ENCODE peak calls at places on chromosomes 11 and 22, in seven cellular contexts. E is heart right ventricle; T is RWPE2; Y is CD8-positive, alpha-beta memory T cell; G is brain microvascular endothelial cell; Q is cardiac muscle cell; U is ovary. P is an unnamed sample. For H3K36me3, the result is how much of the 10 kb centered on the place peaks cover.

GRCh38 chr11:121131656-121132055 is 30.6 kb downstream of the TECTA start:
- DNase-seq in E (no peak), T (no peak), Q (no peak), Y (no peak), G (no peak), U (no peak), P (no peak)

GRCh38 chr11:84089072-84090057 is 803.2 kb upstream of the CCDC90B start:
- DNase-seq in Y (no peak), E (peak), Q (peak), T (no peak), G (no peak), U (no peak), P (no peak)

GRCh38 chr11:99370557-99371200 is 349.9 kb downstream of the CNTN5 start:
- DNase-seq in T (no peak), Y (no peak), Q (peak), G (peak), E (peak), U (no peak), P (peak)

GRCh38 chr11:83508804-83509203 is 222.6 kb upstream of the CCDC90B start:
- DNase-seq in G (no peak), Q (no peak), U (no peak), T (no peak), Y (no peak), E (no peak), P (no peak)

GRCh38 chr22:23109441-23109978 is 32.3 kb downstream of the RSPH14 start:
- DNase-seq in G (no peak), Q (no peak), Y (no peak), T (no peak), E (no peak), U (no peak), P (no peak)

GRCh38 chr11:66363805-66364535 is 7.6 kb downstream of the SLC29A2 start:
- DNase-seq in U (no peak), Y (peak), Q (peak), E (no peak), T (no peak), G (no peak), P (no peak)

GRCh38 chr11:119832536-119832935 is 103.5 kb upstream of the NECTIN1 start:
- DNase-seq in Q (peak), G (peak), U (peak), Y (no peak), E (peak), T (no peak), P (peak)

GRCh38 chr11:35190804-35191348 is 51.9 kb downstream of the CD44 start:
- DNase-seq in Q (peak), T (no peak), U (no peak), G (no peak), Y (no peak), E (no peak), P (no peak)

GRCh38 chr11:86818466-86819282 is 18.3 kb downstream of the PRSS23 start:
- DNase-seq in Q (peak), T (no peak), E (peak), G (no peak), Y (peak), U (no peak), P (peak)

GRCh38 chr11:75031224-75031753 is 42.6 kb downstream of the NEU3 start:
- DNase-seq in G (peak), Y (no peak), T (no peak), Q (peak), E (no peak), U (no peak), P (no peak)

GRCh38 chr11:62601114-62601363 is 626 bp downstream of the MTA2 start:
- DNase-seq in T (no peak), E (peak), Q (peak), Y (no peak), G (no peak), U (no peak), P (peak)

GRCh38 chr11:119776031-119776636 is 47.1 kb upstream of the NECTIN1 start:
- DNase-seq in T (no peak), Y (no peak), G (no peak), U (no peak), E (no peak), Q (no peak), P (no peak)

GRCh38 chr22:23904855-23905254 is 10.7 kb downstream of the MIF start:
- DNase-seq in U (no peak), E (peak), Q (no peak), Y (no peak), T (no peak), G (no peak), P (peak)

GRCh38 chr11:122665882-122666281 is 10.4 kb downstream of the UBASH3B start:
- DNase-seq in Q (no peak), Y (no peak), U (no peak), T (no peak), G (no peak), E (no peak), P (no peak)

GRCh38 chr22:41106122-41106968 is 14.0 kb downstream of the EP300 start:
- DNase-seq in Q (peak), Y (no peak), T (no peak), G (peak), E (no peak), U (no peak), P (no peak)

GRCh38 chr11:94794287-94795168 is 26.4 kb downstream of the AMOTL1 start:
- DNase-seq in E (peak), G (peak), Q (peak), U (peak), Y (no peak), T (no peak), P (peak)

GRCh38 chr22:47564651-47565050 is 802.2 kb downstream of the TBC1D22A start:
- DNase-seq in E (no peak), U (no peak), Q (no peak), G (no peak), T (no peak), Y (no peak), P (no peak)

GRCh38 chr11:128714881-128715280 is 21.0 kb downstream of the FLI1 start:
- DNase-seq in U (no peak), Q (peak), G (peak), Y (no peak), E (no peak), T (no peak), P (peak)

GRCh38 chr11:102367364-102367763 is 20.4 kb downstream of the BIRC2 start:
- DNase-seq in Q (peak), E (no peak), U (no peak), G (no peak), Y (peak), T (no peak), P (no peak)

GRCh38 chr11:91790346-91790745 is 434.3 kb upstream of the FAT3 start:
- DNase-seq in E (no peak), G (no peak), T (no peak), U (no peak), Y (no peak), Q (no peak), P (no peak)

GRCh38 chr11:134742228-134742612 is 330.2 kb upstream of the B3GAT1 start:
- DNase-seq in E (no peak), Q (peak), G (peak), U (no peak), Y (no peak), T (peak), P (peak)

GRCh38 chr11:8339592-8340022 is 75.9 kb upstream of the LMO1 start:
- DNase-seq in Q (no peak), E (no peak), U (no peak), T (no peak), Y (no peak), G (no peak), P (no peak)

GRCh38 chr11:64245797-64246623 is 733 bp downstream of the PPP1R14B start:
- DNase-seq in G (peak), T (peak), U (peak), E (peak), Q (peak), Y (peak), P (peak)

GRCh38 chr11:26553182-26553581 is 18.9 kb downstream of the MUC15 start:
- DNase-seq in Y (no peak), E (no peak), Q (no peak), T (no peak), G (no peak), U (no peak), P (no peak)

GRCh38 chr11:114479331-114479730 is 40.1 kb downstream of the REXO2 start:
- DNase-seq in Y (no peak), T (no peak), Q (no peak), E (no peak), G (no peak), U (no peak), P (no peak)

GRCh38 chr11:65489061-65489705 is 9.7 kb upstream of the MALAT1 start:
- DNase-seq in Y (no peak), G (peak), Q (peak), T (no peak), E (peak), U (peak), P (no peak)

GRCh38 chr11:132072044-132072879 is 701.8 kb downstream of the NTM start:
- DNase-seq in E (no peak), Y (no peak), G (peak), T (peak), Q (peak), U (no peak), P (peak)

DNA sequence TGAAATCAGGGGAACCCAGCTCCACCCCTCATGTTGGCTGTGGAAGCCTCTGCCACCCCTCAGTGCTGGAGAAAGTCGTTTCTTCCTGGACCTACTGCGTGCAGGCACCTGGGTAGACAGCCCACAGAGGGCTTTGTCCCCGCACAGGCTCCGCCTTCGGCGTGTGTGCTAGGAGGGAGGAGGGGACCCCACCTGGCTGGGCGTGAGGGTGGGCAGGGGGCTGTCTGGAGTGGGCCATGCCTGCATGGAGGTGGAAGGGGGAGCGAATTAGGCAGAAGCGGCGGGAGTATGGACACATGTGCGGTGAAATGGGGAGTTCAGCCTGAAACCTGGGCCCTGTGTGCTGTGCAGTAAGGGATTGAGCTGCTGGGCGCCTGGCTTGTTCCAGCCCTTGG is 49.3 kb downstream of the FBLN1 start:
- DNase-seq in G (no peak), U (peak), E (no peak), Q (no peak), T (no peak), Y (no peak), P (no peak)
- H3K36me3 ChIP-seq in G (under half), U (under half), E (under half), Q (under half), T (under half), Y (under half), P (half or more)

DNA sequence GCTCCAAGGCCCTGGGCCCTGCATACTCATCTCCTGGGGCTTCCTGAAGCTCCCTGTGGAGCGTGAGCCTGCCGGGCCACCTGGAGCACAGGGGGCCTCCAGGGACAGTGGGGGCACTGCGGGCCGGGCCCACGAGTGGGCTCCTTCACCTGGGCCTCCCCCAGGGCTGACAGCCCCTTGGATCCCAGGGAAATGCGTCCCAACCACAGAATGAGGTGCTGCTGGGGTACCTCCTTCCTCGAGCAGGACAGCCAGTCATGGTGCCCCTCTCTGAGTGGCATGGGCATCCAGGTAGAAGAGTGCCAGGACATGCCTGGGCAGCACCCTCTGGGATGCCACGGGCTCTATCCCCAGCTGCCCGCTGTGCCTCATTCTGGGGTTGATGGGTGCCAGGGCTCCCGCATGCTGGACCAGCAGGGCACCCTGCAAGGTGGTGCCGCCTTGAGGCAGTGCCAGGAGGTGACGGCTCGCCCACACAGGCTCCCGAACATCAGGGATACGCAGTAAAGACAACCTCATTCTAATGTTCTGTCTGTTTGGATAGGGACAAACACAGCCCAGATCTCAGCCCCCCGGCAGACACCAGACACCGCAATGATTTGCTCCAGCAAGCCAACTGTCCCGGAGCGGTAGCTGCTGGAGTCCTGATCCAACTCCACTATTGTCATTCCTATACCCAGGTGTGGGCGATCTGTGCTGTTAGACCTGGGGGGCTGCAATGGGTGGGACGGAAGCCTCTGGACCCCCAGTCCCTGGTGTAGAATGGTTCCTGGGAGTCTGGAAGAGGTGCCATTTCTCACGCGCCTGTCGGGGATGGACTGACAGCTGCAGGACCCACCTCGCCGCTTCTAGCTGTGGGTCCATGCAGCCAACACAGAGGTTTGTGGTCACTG is 25.8 kb downstream of the KRTAP5-5 start:
- DNase-seq in Y (no peak), T (no peak), Q (no peak), G (no peak), U (no peak), E (no peak), P (no peak)
- H3K4me3 ChIP-seq in Y (no peak), T (no peak), Q (no peak), G (no peak), U (no peak), E (no peak), P (no peak)

GRCh38 chr11:93481279-93481678 is 61.9 kb downstream of the SMCO4 start:
- DNase-seq in E (no peak), U (no peak), Y (no peak), T (no peak), Q (no peak), G (no peak), P (no peak)

GRCh38 chr11:93480756-93481155 is 62.4 kb downstream of the SMCO4 start:
- DNase-seq in T (no peak), E (no peak), Q (no peak), G (no peak), U (no peak), Y (no peak), P (no peak)

GRCh38 chr11:93477684-93478234 is 65.4 kb downstream of the SMCO4 start:
- DNase-seq in T (no peak), U (no peak), Q (no peak), Y (no peak), G (no peak), E (no peak), P (peak)

GRCh38 chr11:93476796-93477195 is 66.4 kb downstream of the SMCO4 start:
- DNase-seq in Q (no peak), G (peak), U (no peak), Y (no peak), T (no peak), E (no peak), P (peak)

GRCh38 chr11:93478841-93479240 is 64.3 kb downstream of the SMCO4 start:
- DNase-seq in Y (no peak), Q (no peak), U (no peak), E (no peak), G (no peak), T (no peak), P (no peak)
- H3K36me3 ChIP-seq in Y (under half), Q (under half), U (under half), E (under half), G (under half), T (under half), P (under half)

GRCh38 chr11:14642453-14642852 is 1.2 kb upstream of the PDE3B start:
- DNase-seq in E (no peak), Q (no peak), G (no peak), T (no peak), U (no peak), Y (no peak), P (no peak)
- H3K4me3 ChIP-seq in E (no peak), Q (no peak), G (no peak), T (no peak), U (no peak), Y (peak), P (no peak)

GRCh38 chr11:20002312-20003216 is 157.7 kb downstream of the DBX1 start:
- DNase-seq in Y (no peak), E (no peak), U (no peak), T (no peak), G (no peak), Q (no peak), P (no peak)

GRCh38 chr11:20004856-20005255 is 155.4 kb downstream of the DBX1 start:
- DNase-seq in Q (no peak), U (no peak), Y (no peak), T (no peak), E (no peak), G (no peak), P (no peak)

GRCh38 chr11:20005747-20006146 is 154.5 kb downstream of the DBX1 start:
- DNase-seq in E (no peak), Y (no peak), U (no peak), G (no peak), Q (no peak), T (no peak), P (no peak)

GRCh38 chr11:20000393-20001134 is 159.7 kb downstream of the DBX1 start:
- DNase-seq in G (no peak), T (no peak), E (peak), Q (no peak), U (peak), Y (no peak), P (no peak)

DNA sequence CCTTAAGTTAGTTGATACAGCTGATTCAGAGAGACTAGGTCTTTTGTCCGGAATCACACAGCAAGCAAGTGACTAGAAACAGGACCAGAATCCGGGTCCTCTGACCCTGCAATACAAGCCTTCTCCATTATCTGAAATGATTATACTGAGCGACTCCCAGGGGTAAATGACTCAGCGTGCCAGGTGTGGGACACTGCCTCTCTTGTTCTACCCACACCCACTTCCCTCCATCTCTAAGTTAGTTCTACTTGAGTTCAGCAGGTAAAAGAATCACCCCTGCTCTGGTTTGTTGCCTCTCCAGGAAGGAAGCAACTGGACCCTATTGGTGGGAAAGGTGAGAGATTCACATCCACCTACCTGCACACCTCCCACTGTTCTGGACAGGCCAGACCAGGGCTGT is 156.9 kb downstream of the DBX1 start:
- DNase-seq in G (no peak), Q (no peak), U (no peak), E (no peak), T (no peak), Y (no peak), P (no peak)
- H3K36me3 ChIP-seq in G (under half), Q (under half), U (under half), E (under half), T (under half), Y (under half), P (under half)

GRCh38 chr11:61554172-61554988 is 26.5 kb downstream of the SYT7 start:
- DNase-seq in Q (no peak), G (no peak), E (no peak), U (no peak), Y (no peak), T (no peak), P (no peak)

GRCh38 chr11:61553373-61554171 is 27.3 kb downstream of the SYT7 start:
- DNase-seq in G (no peak), E (no peak), Q (no peak), U (no peak), T (no peak), Y (no peak), P (no peak)

GRCh38 chr11:61555978-61556377 is 24.9 kb downstream of the SYT7 start:
- DNase-seq in Y (no peak), U (no peak), G (no peak), Q (no peak), E (no peak), T (no peak), P (no peak)

GRCh38 chr11:61556621-61557020 is 24.3 kb downstream of the SYT7 start:
- DNase-seq in Q (no peak), U (no peak), T (no peak), E (no peak), G (no peak), Y (no peak), P (no peak)

GRCh38 chr11:61555051-61555969 is 25.6 kb downstream of the SYT7 start:
- DNase-seq in U (no peak), E (no peak), Q (no peak), G (no peak), Y (no peak), T (no peak), P (no peak)
- H3K4me3 ChIP-seq in U (no peak), E (no peak), Q (peak), G (no peak), Y (no peak), T (no peak), P (no peak)

DNA sequence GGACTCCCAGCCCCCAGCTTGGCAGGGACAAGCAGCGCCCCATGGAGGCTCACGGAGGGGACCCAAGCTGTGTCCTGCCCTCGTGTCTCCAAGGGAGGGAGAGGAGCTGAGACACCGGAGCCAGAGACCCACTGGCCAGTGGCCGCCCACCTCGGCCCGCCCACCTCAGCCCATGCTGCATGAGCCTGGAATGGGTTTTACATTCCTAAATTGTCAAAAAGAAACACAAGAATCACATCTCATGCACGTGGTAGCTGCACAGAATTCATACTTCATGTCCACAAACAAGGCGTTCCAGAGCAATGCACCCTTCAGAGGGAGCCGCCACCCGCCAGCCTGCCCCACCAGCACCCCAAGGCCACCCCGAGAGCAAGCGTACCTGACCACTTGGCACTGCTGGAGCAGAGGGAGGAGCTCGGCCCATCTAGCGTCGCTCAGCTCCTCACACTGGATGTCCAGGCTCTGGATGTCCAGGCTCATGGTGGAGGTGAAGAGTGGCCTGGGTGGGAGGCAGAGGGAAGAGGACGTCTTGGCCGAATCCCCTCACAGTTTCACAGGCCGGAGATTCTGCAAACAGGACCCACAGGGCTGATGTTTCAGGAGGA is 5.3 kb downstream of the RNH1 start:
- DNase-seq in G (no peak), E (no peak), T (peak), Y (no peak), U (no peak), Q (no peak), P (no peak)
- H3K36me3 ChIP-seq in G (half or more), E (under half), T (half or more), Y (under half), U (under half), Q (under half), P (half or more)